ENCODE peak calls at places on chromosome 1, in five cellular contexts. O is EL, Z is upper lobe of right lung, Y is iPS-NIHi11, E is GM23248. U is an unnamed sample.

GRCh38 chr1:86069757-86070145 is 86.8 kb downstream of the COL24A1 start:
- DNase-seq in O (peak), Z (no peak), Y (no peak), E (peak), U (no peak)

GRCh38 chr1:225737179-225737578 is 40.4 kb upstream of the SRP9 start:
- DNase-seq in O (peak), Z (no peak), Y (no peak), E (peak), U (no peak)

GRCh38 chr1:1433804-1434130 is 1.7 kb upstream of the VWA1 start:
- DNase-seq in O (peak), Z (peak), Y (peak), E (peak), U (no peak)

GRCh38 chr1:229848762-229849677 is 218.0 kb upstream of the GALNT2 start:
- DNase-seq in O (peak), Z (no peak), Y (peak), E (peak), U (peak)

GRCh38 chr1:230147253-230148193 is 80.5 kb downstream of the GALNT2 start:
- DNase-seq in O (no peak), Z (no peak), Y (no peak), E (no peak), U (no peak)

GRCh38 chr1:25505706-25506385 is 37.6 kb upstream of the LDLRAP1 start:
- DNase-seq in O (no peak), Z (no peak), Y (no peak), E (no peak), U (no peak)

GRCh38 chr1:75233302-75233929 is 99.2 kb downstream of the LHX8 start:
- DNase-seq in O (peak), Z (no peak), Y (peak), E (peak), U (peak)

GRCh38 chr1:77282187-77282865 is 507 bp downstream of the AK5 start:
- DNase-seq in O (peak), Z (peak), Y (peak), E (peak), U (no peak)

GRCh38 chr1:2583331-2583791 is 3.2 kb upstream of the PRXL2B start:
- DNase-seq in O (no peak), Z (no peak), Y (no peak), E (peak), U (no peak)

GRCh38 chr1:35264861-35265260 is 3.6 kb upstream of the ZMYM4 start:
- DNase-seq in O (peak), Z (no peak), Y (peak), E (peak), U (no peak)

GRCh38 chr1:159913451-159914192 is 11.7 kb downstream of the TAGLN2 start:
- DNase-seq in O (no peak), Z (peak), Y (peak), E (no peak), U (no peak)

GRCh38 chr1:93616221-93616995 is 65.2 kb downstream of the BCAR3 start:
- DNase-seq in O (no peak), Z (no peak), Y (no peak), E (peak), U (peak)

GRCh38 chr1:53685272-53686051 is 53.5 kb downstream of the GLIS1 start:
- DNase-seq in O (peak), Z (no peak), Y (no peak), E (no peak), U (no peak)

GRCh38 chr1:6884652-6885153 is 99.4 kb downstream of the CAMTA1 start:
- DNase-seq in O (no peak), Z (no peak), Y (no peak), E (no peak), U (no peak)

U was measured in NCI-H1436.